ENCODE peak calls at places on chromosome X, in ten cellular contexts. B is HCT116; J is breast epithelium; G is PC-3; R is aorta; U is fibroblast of lung; N is GM23248; F is right lobe of liver; E is CD8-positive, alpha-beta T cell; M is Peyer's patch. K is an unnamed sample.

GRCh38 chrX:54921427-54922021 is 900 bp downstream of the TRO start:
- DNase-seq in B (no peak), J (no peak), G (no peak), R (peak; percentile 81), U (peak; percentile 68), N (peak; percentile 85), F (peak; percentile 57), E (peak; percentile 27), M (no peak), K (no peak)

GRCh38 chrX:24149346-24150050 is at the start of gene ZFX:
- DNase-seq in B (no peak), J (peak; percentile 62), G (peak; percentile 42), R (peak; percentile 89), U (peak; percentile 76), N (peak; percentile 63), F (peak; percentile 88), E (peak; percentile 48), M (peak; percentile 77), K (peak; percentile 41)

GRCh38 chrX:16433021-16433420 is 216.9 kb upstream of the S100G start:
- DNase-seq in B (no peak), J (no peak), G (no peak), R (no peak), U (no peak), N (no peak), F (no peak), E (no peak), M (no peak), K (no peak)

GRCh38 chrX:24153175-24153795 is 3.8 kb downstream of the ZFX start:
- DNase-seq in B (no peak), J (no peak), G (no peak), R (no peak), U (no peak), N (peak; percentile 55), F (no peak), E (peak; percentile 3), M (no peak), K (peak; percentile 6)

GRCh38 chrX:154370300-154370881 is 4.0 kb downstream of the FLNA start:
- DNase-seq in B (no peak), J (no peak), G (no peak), R (no peak), U (no peak), N (peak; percentile 61), F (no peak), E (no peak), M (no peak), K (no peak)

GRCh38 chrX:9340619-9341304 is 124.1 kb upstream of the TBL1X start:
- DNase-seq in B (no peak), J (peak; percentile 36), G (peak; percentile 25), R (peak; percentile 63), U (peak; percentile 70), N (peak; percentile 61), F (no peak), E (no peak), M (no peak), K (peak; percentile 37)

GRCh38 chrX:9352683-9353430 is 112.0 kb upstream of the TBL1X start:
- DNase-seq in B (no peak), J (no peak), G (peak; percentile 39), R (peak; percentile 65), U (peak; percentile 75), N (peak; percentile 78), F (no peak), E (no peak), M (no peak), K (no peak)

GRCh38 chrX:39017716-39018115 is 216.5 kb downstream of the MID1IP1 start:
- DNase-seq in B (no peak), J (no peak), G (no peak), R (no peak), U (no peak), N (no peak), F (no peak), E (no peak), M (no peak), K (no peak)

GRCh38 chrX:1443496-1444075 is 9.1 kb downstream of the ASMTL start:
- DNase-seq in B (no peak), J (no peak), G (no peak), R (peak; percentile 24), U (no peak), N (no peak), F (peak; percentile 49), E (no peak), M (peak; percentile 34), K (no peak)
- H3K9me3 ChIP-seq in B (no peaks in the 10 kb centered on the region), J (peaks cover 4% of the 10 kb centered on the region), G (no peaks in the 10 kb centered on the region), R (no peaks in the 10 kb centered on the region), U (no peaks in the 10 kb centered on the region), N (no peaks in the 10 kb centered on the region), F (no peaks in the 10 kb centered on the region), E (no peaks in the 10 kb centered on the region), M (no peaks in the 10 kb centered on the region), K (peaks cover 4% of the 10 kb centered on the region)

DNA sequence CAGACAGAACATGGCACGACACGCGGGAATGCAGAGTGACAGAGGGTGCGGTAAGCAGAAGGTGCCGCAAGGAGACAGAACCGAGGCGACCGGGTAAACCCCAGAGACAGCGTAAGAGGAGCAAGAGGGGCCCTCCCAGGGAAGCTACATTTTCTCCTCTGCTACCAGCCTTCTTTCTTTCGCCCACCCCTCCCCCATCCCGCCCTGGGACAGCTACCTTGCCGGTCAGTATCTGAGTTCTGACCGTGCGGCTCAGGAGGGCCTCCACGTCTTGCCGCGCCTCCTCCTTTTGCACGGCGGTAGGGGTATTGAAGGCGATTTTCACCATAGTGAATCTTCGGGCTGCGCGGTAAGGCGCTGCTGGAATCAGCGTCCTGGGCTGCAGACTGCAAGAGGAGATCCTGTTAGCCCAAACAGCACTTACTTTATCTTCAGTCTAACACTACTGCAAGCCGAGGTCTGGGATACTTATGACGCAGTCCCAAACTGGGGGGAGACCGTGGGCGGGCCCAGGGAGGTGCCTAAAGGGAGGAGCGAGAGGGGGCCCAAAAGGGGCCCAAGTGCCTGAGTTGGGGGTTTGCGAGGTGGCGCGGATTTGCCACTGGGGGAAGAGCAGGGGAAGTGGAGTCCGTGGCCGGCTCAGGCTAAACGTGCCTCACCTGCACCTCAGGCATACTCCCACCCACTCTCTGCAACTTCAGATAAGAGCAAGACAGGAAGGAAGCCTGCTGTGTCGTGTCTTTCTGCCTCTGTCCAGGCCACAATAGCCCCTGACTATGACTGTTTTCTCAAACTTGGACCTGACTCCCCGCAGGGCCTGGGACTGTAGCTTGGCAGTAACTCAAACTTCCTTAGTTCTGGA is at the start of gene ITM2A:
- DNase-seq in B (no peak), J (peak; percentile 27), G (no peak), R (peak; percentile 44), U (no peak), N (no peak), F (peak; percentile 51), E (peak; percentile 32), M (peak; percentile 51), K (peak; percentile 45)
- H3K4me3 ChIP-seq in B (no peak within 1 kb of the TSS), J (peak within 1 kb of the TSS; percentile 60), G (no peak within 1 kb of the TSS), R (no peak within 1 kb of the TSS), U (no peak within 1 kb of the TSS), N (no peak within 1 kb of the TSS), F (peak within 1 kb of the TSS; percentile 9), E (peak within 1 kb of the TSS; percentile 54), M (peak within 1 kb of the TSS; percentile 56), K (peak within 1 kb of the TSS; percentile 75)

DNA sequence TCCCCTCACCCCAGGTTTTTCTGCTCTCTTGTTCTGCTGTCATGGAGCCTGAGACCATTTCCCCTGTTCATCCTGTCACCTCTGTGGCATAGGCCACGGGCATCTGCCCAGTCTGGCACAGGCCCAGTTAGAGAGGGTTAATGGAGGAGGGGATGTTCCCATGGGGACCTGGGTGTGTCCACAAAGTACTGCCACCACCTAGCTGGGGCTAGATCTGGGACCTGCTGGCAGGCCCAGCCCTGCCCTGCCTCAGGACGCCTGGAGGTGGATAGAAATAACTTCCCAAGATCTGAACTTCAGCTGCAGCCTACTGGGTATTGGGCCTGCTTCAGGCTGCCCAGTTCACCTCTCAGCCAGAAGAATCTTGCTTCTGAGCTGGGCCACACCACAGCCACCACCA is 13.5 kb downstream of the EFNB1 start:
- DNase-seq in B (no peak), J (no peak), G (no peak), R (no peak), U (no peak), N (no peak), F (no peak), E (no peak), M (peak; percentile 61), K (no peak)
- H3K27me3 ChIP-seq in B (no peaks in the 10 kb centered on the region), J (no peaks in the 10 kb centered on the region), G (no peaks in the 10 kb centered on the region), R (no peaks in the 10 kb centered on the region), U (no peaks in the 10 kb centered on the region), N (no peaks in the 10 kb centered on the region), F (no peaks in the 10 kb centered on the region), E (no peaks in the 10 kb centered on the region), M (no peaks in the 10 kb centered on the region), K (no peaks in the 10 kb centered on the region)

DNA sequence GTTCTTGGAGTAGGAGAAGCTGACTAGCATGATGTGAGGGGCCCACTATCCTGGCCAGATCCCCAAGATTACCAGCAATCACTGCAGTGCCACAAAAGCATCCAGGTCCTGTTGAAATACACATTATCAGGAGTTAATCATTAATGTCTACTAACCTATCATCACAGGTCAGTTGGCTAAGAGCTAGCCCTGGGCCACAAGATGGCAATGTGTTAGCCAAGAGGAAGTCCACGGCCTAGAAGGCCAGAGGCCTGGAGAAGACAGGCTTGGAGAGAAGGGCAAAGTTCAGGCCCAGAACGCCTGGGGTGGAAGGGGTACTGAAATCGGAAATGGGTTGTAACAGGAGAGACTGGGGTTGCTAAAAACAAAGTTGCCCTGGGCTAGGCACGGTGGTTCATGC is 19.9 kb upstream of the KIAA1210 start:
- DNase-seq in B (no peak), J (no peak), G (no peak), R (no peak), U (no peak), N (no peak), F (peak; percentile 66), E (no peak), M (no peak), K (no peak)
- H3K9me3 ChIP-seq in B (no peaks in the 10 kb centered on the region), J (no peaks in the 10 kb centered on the region), G (no peaks in the 10 kb centered on the region), R (no peaks in the 10 kb centered on the region), U (no peaks in the 10 kb centered on the region), N (no peaks in the 10 kb centered on the region), F (no peaks in the 10 kb centered on the region), E (no peaks in the 10 kb centered on the region), M (no peaks in the 10 kb centered on the region), K (no peaks in the 10 kb centered on the region)

GRCh38 chrX:10902001-10902400 is 209.1 kb upstream of the HCCS start:
- DNase-seq in B (no peak), J (no peak), G (peak; percentile 60), R (no peak), U (peak; percentile 73), N (peak; percentile 62), F (no peak), E (no peak), M (no peak), K (no peak)
- H3K4me3 ChIP-seq in B (no peak overlapping the region), J (no peak overlapping the region), G (no peak overlapping the region), R (no peak overlapping the region), U (no peak overlapping the region), N (no peak overlapping the region), F (no peak overlapping the region), E (no peak overlapping the region), M (no peak overlapping the region), K (no peak overlapping the region)

GRCh38 chrX:374566-374965 is 12.1 kb downstream of the PPP2R3B start:
- DNase-seq in B (no peak), J (no peak), G (no peak), R (no peak), U (no peak), N (peak; percentile 56), F (no peak), E (no peak), M (no peak), K (no peak)
- H3K27me3 ChIP-seq in B (no peaks in the 10 kb centered on the region), J (no peaks in the 10 kb centered on the region), G (no peaks in the 10 kb centered on the region), R (no peaks in the 10 kb centered on the region), U (peaks cover 6% of the 10 kb centered on the region), N (no peaks in the 10 kb centered on the region), F (no peaks in the 10 kb centered on the region), E (peaks cover 3% of the 10 kb centered on the region), M (peaks cover 12% of the 10 kb centered on the region), K (peaks cover 4% of the 10 kb centered on the region)

GRCh38 chrX:64843224-64843623 is 133.0 kb downstream of the ZC4H2 start:
- DNase-seq in B (no peak), J (no peak), G (no peak), R (no peak), U (no peak), N (no peak), F (no peak), E (no peak), M (no peak), K (no peak)
- H3K9me3 ChIP-seq in B (no peaks in the 10 kb centered on the region), J (no peaks in the 10 kb centered on the region), G (no peaks in the 10 kb centered on the region), R (peaks cover 2% of the 10 kb centered on the region), U (no peaks in the 10 kb centered on the region), N (no peaks in the 10 kb centered on the region), F (no peaks in the 10 kb centered on the region), E (peaks cover 3% of the 10 kb centered on the region), M (no peaks in the 10 kb centered on the region), K (peaks cover 38% of the 10 kb centered on the region)